ENCODE peak calls at places on chromosome 10, in six cellular contexts. J is tibial nerve, T is Peyer's patch, R is body of pancreas, P is K562, O is right lobe of liver. A is an unnamed sample.
A peak's percentile ranks its signal among the peaks of the same experiment; 100 is the strongest.

GRCh38 chr10:3172081-3172445 is 519 bp downstream of the PITRM1 start:
- DNase-seq in O (no peak), J (no peak), R (peak; percentile 35), T (no peak), P (no peak), A (no peak)

GRCh38 chr10:30647089-30647488 is 17.5 kb upstream of the LYZL2 start:
- DNase-seq in R (no peak), P (no peak), O (no peak), J (no peak), T (no peak), A (no peak)

GRCh38 chr10:30028452-30029045 is 30.8 kb downstream of the JCAD start:
- DNase-seq in O (no peak), T (no peak), P (no peak), J (no peak), R (no peak), A (no peak)

GRCh38 chr10:129741280-129741977 is 222.6 kb downstream of the EBF3 start:
- DNase-seq in P (no peak), O (no peak), T (no peak), J (no peak), R (no peak), A (peak; percentile 69)

GRCh38 chr10:8035641-8036520 is 18.6 kb upstream of the GATA3 start:
- DNase-seq in J (no peak), T (no peak), O (no peak), R (no peak), P (no peak), A (no peak)

GRCh38 chr10:23070819-23071218 is 24.6 kb upstream of the MSRB2 start:
- DNase-seq in J (no peak), R (no peak), T (no peak), O (no peak), P (no peak), A (no peak)

GRCh38 chr10:102120987-102121738 is 995 bp upstream of the LDB1 start:
- DNase-seq in J (peak; percentile 26), P (peak; percentile 49), O (peak; percentile 38), T (peak; percentile 80), R (no peak), A (peak; percentile 81)

GRCh38 chr10:3238115-3238871 is 65.7 kb upstream of the PITRM1 start:
- DNase-seq in R (no peak), T (no peak), P (no peak), J (no peak), O (no peak), A (no peak)

GRCh38 chr10:52483587-52483986 is 169.5 kb downstream of the DKK1 start:
- DNase-seq in O (no peak), P (no peak), J (no peak), R (no peak), T (no peak), A (no peak)

GRCh38 chr10:75048669-75049098 is 62.8 kb upstream of the SAMD8 start:
- DNase-seq in T (peak; percentile 26), P (no peak), J (no peak), R (no peak), O (no peak), A (no peak)

GRCh38 chr10:84221916-84222315 is 3.4 kb downstream of the LRIT2 start:
- DNase-seq in P (no peak), R (no peak), T (no peak), J (no peak), O (no peak), A (no peak)

GRCh38 chr10:116163308-116163707 is 109.7 kb downstream of the GFRA1 start:
- DNase-seq in O (no peak), P (no peak), T (no peak), R (no peak), J (no peak), A (no peak)

GRCh38 chr10:80131499-80131901 is 1.0 kb upstream of the PLAC9 start:
- DNase-seq in T (no peak), P (no peak), O (no peak), J (no peak), R (no peak), A (no peak)

GRCh38 chr10:29266641-29267040 is 22.2 kb upstream of the LYZL1 start:
- DNase-seq in T (no peak), O (peak; percentile 83), R (no peak), P (no peak), J (no peak), A (no peak)

GRCh38 chr10:25465582-25466372 is 291.0 kb downstream of the GPR158 start:
- DNase-seq in P (peak; percentile 67), R (no peak), O (no peak), T (no peak), J (no peak), A (no peak)

GRCh38 chr10:625751-626711 is 63.4 kb downstream of the DIP2C start:
- DNase-seq in R (no peak), P (no peak), T (no peak), O (no peak), J (no peak), A (no peak)

GRCh38 chr10:91941426-91941825 is 17.9 kb downstream of the BTAF1 start:
- DNase-seq in J (no peak), R (no peak), O (no peak), P (no peak), T (no peak), A (no peak)

GRCh38 chr10:126242352-126243260 is 145.7 kb downstream of the ADAM12 start:
- DNase-seq in R (peak; percentile 20), P (no peak), O (no peak), J (no peak), T (no peak), A (no peak)

GRCh38 chr10:30364391-30365268 is 15.6 kb upstream of the MTPAP start:
- DNase-seq in J (no peak), O (no peak), P (no peak), T (no peak), R (no peak), A (no peak)

GRCh38 chr10:95559466-95559865 is 1.7 kb downstream of the SORBS1 start:
- DNase-seq in R (no peak), P (no peak), O (no peak), T (no peak), J (no peak), A (no peak)

GRCh38 chr10:95564291-95564690 is 3.1 kb upstream of the SORBS1 start:
- DNase-seq in J (no peak), P (no peak), O (no peak), R (no peak), T (peak; percentile 10), A (no peak)

GRCh38 chr10:95561200-95562177 is at the start of gene SORBS1:
- DNase-seq in J (peak; percentile 94), T (peak; percentile 98), R (peak; percentile 98), O (peak; percentile 96), P (peak; percentile 94), A (peak; percentile 98)

GRCh38 chr10:95560288-95561199 is 627 bp downstream of the SORBS1 start:
- DNase-seq in T (peak; percentile 76), P (peak; percentile 28), R (peak; percentile 64), O (peak; percentile 69), J (no peak), A (peak; percentile 82)

GRCh38 chr10:95562326-95562725 is 1.2 kb upstream of the SORBS1 start:
- DNase-seq in P (no peak), O (no peak), J (no peak), R (no peak), T (peak; percentile 41), A (no peak)
- H3K4me1 ChIP-seq in P (peaks cover 19% of the 10 kb centered on the region), O (no peaks in the 10 kb centered on the region), J (peaks cover 3% of the 10 kb centered on the region), R (peaks cover 33% of the 10 kb centered on the region), T (no peaks in the 10 kb centered on the region), A (peaks cover 14% of the 10 kb centered on the region)

GRCh38 chr10:71229726-71230655 is 17.6 kb downstream of the UNC5B start:
- DNase-seq in P (no peak), T (no peak), R (no peak), O (no peak), J (no peak), A (no peak)

GRCh38 chr10:71232089-71232998 is 20.0 kb downstream of the UNC5B start:
- DNase-seq in R (peak; percentile 91), O (no peak), J (no peak), T (peak; percentile 58), P (no peak), A (peak; percentile 73)

GRCh38 chr10:71231196-71231595 is 18.8 kb downstream of the UNC5B start:
- DNase-seq in P (no peak), R (no peak), O (no peak), J (no peak), T (no peak), A (no peak)

GRCh38 chr10:71230656-71231025 is 18.3 kb downstream of the UNC5B start:
- DNase-seq in J (no peak), P (no peak), R (no peak), O (no peak), T (no peak), A (no peak)

DNA sequence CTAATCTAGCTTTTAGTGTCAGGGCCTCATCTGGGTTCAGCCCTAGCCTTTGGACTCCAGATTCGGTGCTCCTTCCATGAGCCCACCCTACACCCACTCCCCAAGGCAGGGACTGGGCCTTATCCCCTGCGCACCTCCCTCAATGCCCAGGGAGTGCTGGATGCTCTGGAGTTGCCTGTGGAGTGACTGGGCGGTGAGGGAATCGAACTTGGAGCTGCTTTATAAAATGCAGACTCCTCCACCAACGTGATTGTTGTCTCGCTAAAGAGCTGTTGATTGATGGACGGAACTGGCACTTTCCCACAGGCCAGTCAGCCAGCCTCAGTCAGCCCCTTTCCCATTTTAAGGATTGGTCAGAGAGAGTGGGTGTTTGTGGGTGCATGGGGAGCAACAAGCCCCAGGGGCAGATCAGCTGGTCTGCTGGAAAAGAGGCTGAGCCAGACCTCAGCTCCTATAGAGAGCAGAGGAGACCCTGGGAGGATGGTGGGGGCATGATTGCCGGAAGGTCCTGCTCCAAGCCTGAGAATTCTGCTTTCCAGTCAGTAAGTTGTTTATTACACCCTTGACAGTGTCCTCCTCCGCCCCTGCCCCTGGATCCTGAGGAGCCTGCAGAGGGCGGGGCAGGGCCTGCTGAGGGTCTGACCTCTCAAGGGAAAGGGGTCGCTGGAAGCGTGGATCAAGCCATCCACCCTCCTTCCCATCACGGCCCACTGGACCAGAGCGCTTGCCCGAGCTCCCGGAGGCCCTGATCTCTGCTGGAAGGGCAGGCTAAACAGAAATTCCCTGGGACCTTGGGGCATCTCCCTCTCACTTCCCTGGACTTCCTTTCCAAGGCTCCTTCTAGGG is 16.7 kb downstream of the UNC5B start:
- DNase-seq in P (no peak), R (no peak), J (no peak), O (no peak), T (no peak), A (no peak)
- TF ChIP-seq POLR2A in P (no peak), R (no peak), J (no peak), O (no peak), T (no peak), A (no peak)

GRCh38 chr10:86339226-86339865 is 27.2 kb downstream of the GRID1 start:
- DNase-seq in P (no peak), O (peak; percentile 13), R (no peak), T (no peak), J (no peak), A (no peak)

GRCh38 chr10:86335257-86335656 is 31.3 kb downstream of the GRID1 start:
- DNase-seq in O (no peak), J (no peak), T (no peak), R (no peak), P (no peak), A (no peak)

GRCh38 chr10:86335831-86336230 is 30.8 kb downstream of the GRID1 start:
- DNase-seq in O (no peak), R (no peak), J (no peak), T (no peak), P (no peak), A (no peak)

GRCh38 chr10:86336341-86336740 is 30.3 kb downstream of the GRID1 start:
- DNase-seq in P (no peak), J (no peak), T (no peak), O (no peak), R (no peak), A (no peak)

GRCh38 chr10:86337121-86337601 is 29.4 kb downstream of the GRID1 start:
- DNase-seq in T (no peak), R (no peak), O (peak; percentile 5), P (no peak), J (no peak), A (no peak)
- H3K4me1 ChIP-seq in T (no peaks in the 10 kb centered on the region), R (no peaks in the 10 kb centered on the region), O (no peaks in the 10 kb centered on the region), P (no peaks in the 10 kb centered on the region), J (no peaks in the 10 kb centered on the region), A (peaks cover 4% of the 10 kb centered on the region)

GRCh38 chr10:68900427-68901105 is 549 bp upstream of the DDX50 start:
- DNase-seq in J (peak; percentile 55), T (no peak), O (peak; percentile 79), R (no peak), P (no peak), A (no peak)
- TF ChIP-seq POLR2A in J (peak; percentile 53), T (peak; percentile 7), O (peak; percentile 11), R (no peak), P (peak; percentile 74), A (no peak)